ENCODE peak calls at places on chromosomes 13 and 19, in ten cellular contexts. D, V, X, P, N, M, F, Y, K and U are unnamed samples.

GRCh38 chr19:10690351-10690781 is 10.9 kb upstream of the QTRT1 start:
- DNase-seq in D (no peak), V (no peak), X (no peak), P (no peak), N (no peak), M (no peak), F (no peak), Y (peak), K (peak), U (no peak)

GRCh38 chr13:99805361-99805760 is 166.2 kb downstream of the ZIC5 start:
- DNase-seq in D (no peak), V (no peak), X (no peak), P (no peak), N (peak), M (no peak), F (no peak), Y (no peak), K (no peak), U (no peak)

GRCh38 chr13:49807681-49808080 is 15.2 kb upstream of the KPNA3 start:
- DNase-seq in D (no peak), V (no peak), X (no peak), P (no peak), N (no peak), M (no peak), F (no peak), Y (no peak), K (no peak), U (no peak)

GRCh38 chr19:40523322-40524047 is 53.2 kb upstream of the SHKBP1 start:
- DNase-seq in D (no peak), V (peak), X (peak), P (peak), N (peak), M (peak), F (peak), Y (peak), K (no peak), U (no peak)

GRCh38 chr13:36006347-36006746 is 124.8 kb downstream of the DCLK1 start:
- DNase-seq in D (no peak), V (peak), X (no peak), P (peak), N (no peak), M (no peak), F (no peak), Y (no peak), K (no peak), U (no peak)

GRCh38 chr13:51805313-51805712 is 1.4 kb upstream of the DHRS12 start:
- DNase-seq in D (no peak), V (no peak), X (no peak), P (no peak), N (no peak), M (no peak), F (no peak), Y (no peak), K (no peak), U (no peak)

GRCh38 chr19:29909545-29909944 is 32.5 kb upstream of the URI1 start:
- DNase-seq in D (no peak), V (no peak), X (no peak), P (no peak), N (no peak), M (no peak), F (no peak), Y (no peak), K (no peak), U (no peak)

GRCh38 chr19:33876192-33876591 is 79.5 kb downstream of the KCTD15 start:
- DNase-seq in D (no peak), V (no peak), X (no peak), P (no peak), N (no peak), M (no peak), F (no peak), Y (no peak), K (no peak), U (no peak)

GRCh38 chr19:33473644-33474305 is 47.8 kb downstream of the PEPD start:
- DNase-seq in D (no peak), V (no peak), X (no peak), P (peak), N (no peak), M (no peak), F (peak), Y (peak), K (peak), U (no peak)

GRCh38 chr19:16898306-16899015 is 9.7 kb downstream of the F2RL3 start:
- DNase-seq in D (no peak), V (no peak), X (no peak), P (no peak), N (no peak), M (no peak), F (no peak), Y (no peak), K (no peak), U (no peak)

GRCh38 chr19:50567052-50567841 is 988 bp downstream of the LRRC4B start:
- DNase-seq in D (no peak), V (no peak), X (no peak), P (no peak), N (no peak), M (no peak), F (no peak), Y (no peak), K (no peak), U (peak)

GRCh38 chr13:33940256-33940655 is 122.3 kb downstream of the RFC3 start:
- DNase-seq in D (no peak), V (no peak), X (no peak), P (no peak), N (no peak), M (no peak), F (no peak), Y (no peak), K (no peak), U (no peak)

GRCh38 chr19:44718441-44719261 is 19.7 kb downstream of the CEACAM16 start:
- DNase-seq in D (peak), V (peak), X (no peak), P (peak), N (peak), M (peak), F (peak), Y (no peak), K (peak), U (no peak)

GRCh38 chr13:27372896-27373295 is 51.5 kb upstream of the GTF3A start:
- DNase-seq in D (no peak), V (peak), X (no peak), P (peak), N (no peak), M (peak), F (peak), Y (no peak), K (no peak), U (no peak)

GRCh38 chr13:27374126-27374613 is 50.2 kb upstream of the GTF3A start:
- DNase-seq in D (no peak), V (peak), X (no peak), P (no peak), N (no peak), M (peak), F (no peak), Y (no peak), K (no peak), U (no peak)

GRCh38 chr13:27375686-27376326 is 48.6 kb upstream of the GTF3A start:
- DNase-seq in D (peak), V (peak), X (peak), P (peak), N (peak), M (peak), F (no peak), Y (peak), K (peak), U (peak)

GRCh38 chr13:27371932-27372331 is 52.5 kb upstream of the GTF3A start:
- DNase-seq in D (no peak), V (peak), X (no peak), P (no peak), N (no peak), M (no peak), F (peak), Y (no peak), K (no peak), U (no peak)

GRCh38 chr13:27374650-27375049 is 49.8 kb upstream of the GTF3A start:
- DNase-seq in D (peak), V (peak), X (peak), P (peak), N (peak), M (peak), F (no peak), Y (peak), K (peak), U (peak)
- TF ChIP-seq CTCF in D (peak), V (peak), X (peak), P (peak), N (peak), M (peak), F (peak), Y (peak), K (peak), U (peak)

GRCh38 chr19:6278740-6279619 is 795 bp downstream of the MLLT1 start:
- DNase-seq in D (no peak), V (no peak), X (peak), P (no peak), N (no peak), M (no peak), F (no peak), Y (no peak), K (no peak), U (no peak)

GRCh38 chr19:6279620-6279930 is 200 bp downstream of the MLLT1 start:
- DNase-seq in D (no peak), V (no peak), X (no peak), P (no peak), N (no peak), M (no peak), F (no peak), Y (no peak), K (no peak), U (no peak)

GRCh38 chr19:6278051-6278450 is 1.7 kb downstream of the MLLT1 start:
- DNase-seq in D (no peak), V (no peak), X (no peak), P (no peak), N (no peak), M (no peak), F (no peak), Y (no peak), K (no peak), U (no peak)

GRCh38 chr19:6276447-6276846 is 3.3 kb downstream of the MLLT1 start:
- DNase-seq in D (no peak), V (peak), X (no peak), P (no peak), N (no peak), M (peak), F (no peak), Y (peak), K (peak), U (no peak)

DNA sequence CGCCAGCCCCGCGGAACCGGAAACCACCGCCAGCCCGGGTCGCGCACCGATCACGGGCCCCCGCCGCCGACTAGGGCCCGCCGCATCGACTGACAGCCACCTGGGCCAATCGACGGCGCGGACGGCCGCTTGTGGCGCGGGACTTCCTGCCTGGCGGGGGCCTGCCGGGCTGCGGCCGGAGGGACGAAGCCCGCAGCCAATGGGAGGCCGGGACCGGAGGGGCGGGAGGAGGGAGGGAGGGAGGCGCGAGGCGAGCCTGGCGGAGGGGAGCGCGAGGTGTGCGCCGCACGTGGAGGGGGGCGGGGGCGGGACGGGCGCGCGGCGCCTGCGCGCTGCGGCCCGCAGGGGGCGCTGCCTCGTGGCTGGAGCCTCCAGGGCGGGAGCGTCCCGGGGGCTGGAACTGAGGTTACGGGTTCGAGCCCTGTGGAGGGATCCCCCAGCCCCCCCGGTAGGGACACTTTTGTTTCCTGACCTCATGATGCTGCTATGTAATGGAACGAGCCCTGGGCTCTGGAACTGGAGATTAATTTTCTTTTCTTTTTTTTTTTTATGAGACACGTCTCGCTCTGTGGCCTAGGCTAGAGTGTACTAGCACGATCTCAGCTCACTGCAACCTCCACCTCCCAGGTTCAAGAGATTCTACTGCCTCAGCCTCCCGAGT is at the start of gene MLLT1:
- DNase-seq in D (peak), V (peak), X (peak), P (peak), N (peak), M (peak), F (peak), Y (peak), K (peak), U (peak)
- TF ChIP-seq CTCF in D (peak), V (peak), X (peak), P (peak), N (peak), M (peak), F (peak), Y (peak), K (peak), U (peak)

DNA sequence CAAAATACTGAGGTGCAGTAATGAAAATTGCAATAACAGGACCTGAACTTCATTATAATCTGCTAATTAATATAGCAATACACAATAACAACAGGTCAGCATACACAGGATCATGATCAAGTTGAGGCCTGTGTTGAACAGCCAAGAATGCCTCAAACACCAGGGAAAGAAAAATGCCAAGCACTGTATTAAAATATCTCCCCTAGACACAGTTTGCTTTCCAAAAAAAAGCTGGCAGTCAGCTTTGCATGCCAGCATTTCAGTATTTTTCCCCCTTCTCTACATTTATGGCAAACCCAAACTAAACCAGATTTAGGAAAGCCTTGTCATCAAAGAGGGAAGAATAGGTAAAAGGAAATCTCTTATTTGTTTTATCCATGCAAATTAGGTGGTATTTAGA is 226.9 kb downstream of the LHFPL6 start:
- DNase-seq in D (no peak), V (no peak), X (no peak), P (no peak), N (no peak), M (no peak), F (no peak), Y (no peak), K (no peak), U (no peak)
- TF ChIP-seq CTCF in D (no peak), V (no peak), X (no peak), P (no peak), N (no peak), M (no peak), F (no peak), Y (no peak), K (no peak), U (no peak)

GRCh38 chr13:45180713-45181601 is 19.9 kb downstream of the KCTD4 start:
- DNase-seq in D (no peak), V (no peak), X (no peak), P (no peak), N (no peak), M (no peak), F (no peak), Y (no peak), K (no peak), U (no peak)
- TF ChIP-seq CTCF in D (no peak), V (no peak), X (no peak), P (no peak), N (no peak), M (no peak), F (no peak), Y (no peak), K (no peak), U (no peak)